ENCODE peak calls at places on chromosomes 1 and 21, in ten cellular contexts. U is HEK293T; R is stimulated activated CD8-positive, alpha-beta memory T cell treated with anti-CD3 and anti-CD28 coated beads, Interleukin-15, amount 100 ng/mL, for 4 hours; H is fibroblast of mammary gland; C is ACHN; F is Right ventricle myocardium superior; B is stimulated activated CD4-positive, alpha-beta T cell treated with anti-CD3 and anti-CD28 coated beads, Interleukin-1b, Interleukin-23, amount 100 ng/mL, for 24 hours; Q is activated T-helper 1 cell treated with anti-CD3 and anti-CD28 coated beads, Interleukin-2, amount 50 U/mL, for 16 hours; J is GM12891; E is CD14-positive monocyte. T is an unnamed sample.

GRCh38 chr1:245090491-245091090 is 64.2 kb upstream of the KIF26B start:
- DNase-seq in R (no peak), B (no peak), H (no peak), F (no peak), C (no peak), U (no peak), Q (no peak), J (no peak), E (no peak), T (no peak)

GRCh38 chr1:205543351-205544305 is 39.2 kb downstream of the CDK18 start:
- DNase-seq in E (peak), Q (no peak), H (peak), R (no peak), B (no peak), U (no peak), F (peak), C (peak), J (no peak), T (no peak)

GRCh38 chr1:155507960-155508359 is 54.6 kb downstream of the ASH1L start:
- DNase-seq in E (no peak), C (no peak), H (no peak), U (no peak), R (no peak), F (no peak), Q (no peak), B (no peak), J (no peak), T (no peak)

GRCh38 chr21:40049959-40050290 is 182.7 kb downstream of the PCP4 start:
- DNase-seq in C (peak), H (no peak), E (no peak), R (no peak), U (no peak), Q (no peak), F (no peak), B (no peak), J (no peak), T (no peak)

GRCh38 chr1:65395887-65396612 is 24.4 kb upstream of the LEPR start:
- DNase-seq in C (peak), R (no peak), E (no peak), H (peak), U (no peak), J (no peak), B (no peak), F (no peak), Q (no peak), T (peak)

GRCh38 chr1:198788561-198789064 is 149.8 kb downstream of the PTPRC start:
- DNase-seq in E (no peak), B (no peak), J (no peak), F (no peak), Q (no peak), H (peak), C (no peak), R (no peak), U (peak), T (no peak)

GRCh38 chr21:37532868-37533780 is 166.6 kb downstream of the DYRK1A start:
- DNase-seq in U (no peak), F (no peak), E (no peak), J (no peak), B (peak), C (peak), Q (no peak), R (peak), H (peak), T (no peak)

GRCh38 chr1:64042331-64043100 is 160.9 kb upstream of the UBE2U start:
- DNase-seq in C (peak), J (no peak), Q (no peak), U (peak), H (peak), F (no peak), R (no peak), B (no peak), E (no peak), T (peak)

GRCh38 chr1:180239145-180240096 is 9.4 kb downstream of the LHX4 start:
- DNase-seq in Q (no peak), U (no peak), F (no peak), C (no peak), E (no peak), R (no peak), H (no peak), J (no peak), B (no peak), T (no peak)

GRCh38 chr1:18557621-18558465 is 72.8 kb upstream of the PAX7 start:
- DNase-seq in R (no peak), B (peak), C (peak), F (no peak), U (no peak), E (no peak), J (no peak), H (peak), Q (no peak), T (no peak)

GRCh38 chr1:87588445-87588844 is 259.8 kb downstream of the LMO4 start:
- DNase-seq in R (no peak), F (no peak), B (no peak), C (no peak), J (no peak), H (no peak), U (no peak), E (no peak), Q (no peak), T (no peak)

GRCh38 chr1:201750120-201750519 is 78.8 kb upstream of the IPO9 start:
- DNase-seq in U (no peak), B (no peak), F (no peak), R (no peak), Q (no peak), H (no peak), J (no peak), E (no peak), C (no peak), T (no peak)

GRCh38 chr1:151713874-151714273 is 2.7 kb downstream of the CELF3 start:
- DNase-seq in H (no peak), R (no peak), F (no peak), C (no peak), J (no peak), U (no peak), Q (no peak), B (no peak), E (no peak), T (no peak)

GRCh38 chr1:19047373-19047772 is 90.9 kb upstream of the IFFO2 start:
- DNase-seq in E (peak), J (no peak), B (no peak), Q (no peak), C (no peak), H (no peak), U (no peak), R (no peak), F (no peak), T (no peak)

GRCh38 chr1:98702976-98703375 is 41.5 kb downstream of the SNX7 start:
- DNase-seq in J (no peak), E (no peak), C (no peak), U (no peak), H (peak), F (no peak), B (no peak), Q (no peak), R (no peak), T (no peak)

GRCh38 chr1:205318231-205318991 is 3.1 kb downstream of the NUAK2 start:
- DNase-seq in J (no peak), R (no peak), C (no peak), B (no peak), E (no peak), F (no peak), H (no peak), Q (no peak), U (no peak), T (no peak)

GRCh38 chr1:88237026-88237425 is 447.0 kb upstream of the PKN2 start:
- DNase-seq in F (no peak), Q (no peak), C (no peak), E (no peak), U (no peak), J (no peak), H (peak), R (no peak), B (no peak), T (no peak)

GRCh38 chr1:235767795-235768194 is 98.9 kb downstream of the LYST start:
- DNase-seq in F (no peak), U (no peak), J (peak), Q (no peak), C (no peak), H (no peak), B (no peak), E (no peak), R (no peak), T (no peak)

GRCh38 chr1:3473381-3473844 is 18.9 kb downstream of the ARHGEF16 start:
- DNase-seq in R (no peak), J (no peak), E (no peak), C (peak), F (no peak), U (no peak), B (no peak), H (peak), Q (no peak), T (no peak)

GRCh38 chr1:24134376-24134775 is 8.6 kb downstream of the IL22RA1 start:
- DNase-seq in R (no peak), F (no peak), E (no peak), U (no peak), J (no peak), B (no peak), C (no peak), H (no peak), Q (no peak), T (no peak)

GRCh38 chr1:204319462-204319861 is 40.3 kb downstream of the PLEKHA6 start:
- DNase-seq in J (no peak), R (no peak), B (no peak), E (no peak), F (no peak), U (no peak), C (peak), H (peak), Q (no peak), T (peak)

GRCh38 chr1:21149430-21149861 is 27.3 kb downstream of the EIF4G3 start:
- DNase-seq in H (peak), E (no peak), Q (no peak), F (no peak), B (no peak), U (no peak), C (peak), R (no peak), J (no peak), T (no peak)

GRCh38 chr1:89995595-89996397 is 886 bp downstream of the ZNF326 start:
- DNase-seq in H (peak), R (no peak), U (no peak), E (no peak), C (no peak), J (no peak), B (no peak), F (no peak), Q (no peak), T (no peak)

GRCh38 chr1:167501513-167502191 is 16.7 kb downstream of the CD247 start:
- DNase-seq in F (no peak), U (no peak), Q (no peak), J (no peak), B (no peak), R (no peak), E (no peak), C (no peak), H (no peak), T (no peak)

GRCh38 chr21:32930673-32931072 is 95.1 kb upstream of the OLIG2 start:
- DNase-seq in B (no peak), J (no peak), C (no peak), U (no peak), H (no peak), Q (no peak), F (no peak), R (no peak), E (no peak), T (no peak)

GRCh38 chr1:234897754-234898454 is 230.7 kb downstream of the TOMM20 start:
- DNase-seq in U (no peak), F (no peak), H (no peak), J (no peak), B (no peak), R (no peak), C (no peak), E (no peak), Q (no peak), T (no peak)

GRCh38 chr1:77030401-77031100 is 163.3 kb downstream of the ST6GALNAC5 start:
- DNase-seq in J (no peak), R (no peak), U (no peak), C (no peak), Q (no peak), H (no peak), E (no peak), B (no peak), F (no peak), T (no peak)

GRCh38 chr1:38616846-38617245 is 242.7 kb downstream of the RRAGC start:
- DNase-seq in J (no peak), E (no peak), F (no peak), U (no peak), R (no peak), H (no peak), B (no peak), Q (no peak), C (no peak), T (no peak)

GRCh38 chr1:156436319-156437043 is 64.1 kb downstream of the MEF2D start:
- DNase-seq in H (no peak), B (no peak), R (no peak), Q (no peak), C (no peak), U (no peak), E (no peak), J (no peak), F (peak), T (no peak)

GRCh38 chr1:228904222-228904621 is 168.9 kb downstream of the RHOU start:
- DNase-seq in B (no peak), F (no peak), J (no peak), U (no peak), R (no peak), E (no peak), H (no peak), Q (no peak), C (no peak), T (no peak)

GRCh38 chr21:44870748-44871495 is 2.6 kb downstream of the PTTG1IP start:
- DNase-seq in J (no peak), U (no peak), F (peak), B (no peak), E (no peak), Q (no peak), C (peak), R (no peak), H (no peak), T (no peak)

GRCh38 chr1:220594356-220594755 is 66.4 kb downstream of the MARK1 start:
- DNase-seq in U (no peak), E (no peak), B (no peak), Q (no peak), H (no peak), C (no peak), F (no peak), J (no peak), R (no peak), T (no peak)